ENCODE peak calls at places on chromosomes 2 and 18, in ten cellular contexts. One of them, this sample, is unnamed.

GRCh38 chr2:241601841-241602240 is 35.1 kb downstream of the THAP4 start:
- DNase-seq in T-helper 2 cell: no peak
- DNase-seq in progenitor cell of endocrine pancreas: no peak
- DNase-seq in MG63: no peak
- DNase-seq in DMS 273 treated with DMSO at 0.1 percent for 48 hours: no peak
- DNase-seq in NCI-H1436: no peak
- DNase-seq in stimulated activated CD4-positive, alpha-beta T cell treated with anti-CD3 and anti-CD28 coated beads, Interleukin-15, amount 100 ng/mL, for 1 hour: no peak
- DNase-seq in ELR: no peak
- DNase-seq in fibroblast of the aortic adventitia: no peak
- DNase-seq in T follicular helper cell: no peak
- DNase-seq in this sample: no peak

GRCh38 chr2:162327134-162327769 is 8.8 kb upstream of the IFIH1 start:
- DNase-seq in T follicular helper cell: no peak
- DNase-seq in fibroblast of the aortic adventitia: no peak
- DNase-seq in ELR: peak; percentile 26
- DNase-seq in progenitor cell of endocrine pancreas: no peak
- DNase-seq in MG63: no peak
- DNase-seq in DMS 273 treated with DMSO at 0.1 percent for 48 hours: no peak
- DNase-seq in stimulated activated CD4-positive, alpha-beta T cell treated with anti-CD3 and anti-CD28 coated beads, Interleukin-15, amount 100 ng/mL, for 1 hour: no peak
- DNase-seq in NCI-H1436: no peak
- DNase-seq in T-helper 2 cell: no peak
- DNase-seq in this sample: no peak

GRCh38 chr2:193114827-193115226 is 920.1 kb upstream of the TMEFF2 start:
- DNase-seq in T follicular helper cell: no peak
- DNase-seq in fibroblast of the aortic adventitia: no peak
- DNase-seq in MG63: no peak
- DNase-seq in progenitor cell of endocrine pancreas: no peak
- DNase-seq in NCI-H1436: no peak
- DNase-seq in ELR: no peak
- DNase-seq in T-helper 2 cell: no peak
- DNase-seq in DMS 273 treated with DMSO at 0.1 percent for 48 hours: no peak
- DNase-seq in stimulated activated CD4-positive, alpha-beta T cell treated with anti-CD3 and anti-CD28 coated beads, Interleukin-15, amount 100 ng/mL, for 1 hour: no peak
- DNase-seq in this sample: no peak

GRCh38 chr2:103773884-103774283 is 1012.1 kb downstream of the TMEM182 start:
- DNase-seq in DMS 273 treated with DMSO at 0.1 percent for 48 hours: no peak
- DNase-seq in ELR: no peak
- DNase-seq in fibroblast of the aortic adventitia: no peak
- DNase-seq in NCI-H1436: no peak
- DNase-seq in progenitor cell of endocrine pancreas: no peak
- DNase-seq in T-helper 2 cell: no peak
- DNase-seq in MG63: no peak
- DNase-seq in T follicular helper cell: no peak
- DNase-seq in stimulated activated CD4-positive, alpha-beta T cell treated with anti-CD3 and anti-CD28 coated beads, Interleukin-15, amount 100 ng/mL, for 1 hour: no peak
- DNase-seq in this sample: no peak

GRCh38 chr2:33457588-33458247 is 18.7 kb upstream of the RASGRP3 start:
- DNase-seq in DMS 273 treated with DMSO at 0.1 percent for 48 hours: no peak
- DNase-seq in progenitor cell of endocrine pancreas: no peak
- DNase-seq in stimulated activated CD4-positive, alpha-beta T cell treated with anti-CD3 and anti-CD28 coated beads, Interleukin-15, amount 100 ng/mL, for 1 hour: no peak
- DNase-seq in ELR: no peak
- DNase-seq in fibroblast of the aortic adventitia: peak; percentile 77
- DNase-seq in T-helper 2 cell: no peak
- DNase-seq in NCI-H1436: no peak
- DNase-seq in T follicular helper cell: no peak
- DNase-seq in MG63: peak; percentile 5
- DNase-seq in this sample: no peak

GRCh38 chr18:52200891-52201663 is 138.9 kb upstream of the DCC start:
- DNase-seq in fibroblast of the aortic adventitia: no peak
- DNase-seq in T follicular helper cell: no peak
- DNase-seq in T-helper 2 cell: no peak
- DNase-seq in DMS 273 treated with DMSO at 0.1 percent for 48 hours: no peak
- DNase-seq in stimulated activated CD4-positive, alpha-beta T cell treated with anti-CD3 and anti-CD28 coated beads, Interleukin-15, amount 100 ng/mL, for 1 hour: no peak
- DNase-seq in MG63: no peak
- DNase-seq in ELR: no peak
- DNase-seq in progenitor cell of endocrine pancreas: no peak
- DNase-seq in NCI-H1436: no peak
- DNase-seq in this sample: no peak

GRCh38 chr2:195606179-195606578 is 50.8 kb upstream of the SLC39A10 start:
- DNase-seq in stimulated activated CD4-positive, alpha-beta T cell treated with anti-CD3 and anti-CD28 coated beads, Interleukin-15, amount 100 ng/mL, for 1 hour: no peak
- DNase-seq in progenitor cell of endocrine pancreas: no peak
- DNase-seq in DMS 273 treated with DMSO at 0.1 percent for 48 hours: no peak
- DNase-seq in fibroblast of the aortic adventitia: no peak
- DNase-seq in MG63: no peak
- DNase-seq in ELR: no peak
- DNase-seq in T-helper 2 cell: no peak
- DNase-seq in NCI-H1436: no peak
- DNase-seq in T follicular helper cell: no peak
- DNase-seq in this sample: no peak

GRCh38 chr2:239519081-239519920 is 118.5 kb upstream of the HDAC4 start:
- DNase-seq in ELR: no peak
- DNase-seq in fibroblast of the aortic adventitia: no peak
- DNase-seq in DMS 273 treated with DMSO at 0.1 percent for 48 hours: peak; percentile 39
- DNase-seq in NCI-H1436: no peak
- DNase-seq in progenitor cell of endocrine pancreas: no peak
- DNase-seq in T follicular helper cell: no peak
- DNase-seq in T-helper 2 cell: no peak
- DNase-seq in MG63: no peak
- DNase-seq in stimulated activated CD4-positive, alpha-beta T cell treated with anti-CD3 and anti-CD28 coated beads, Interleukin-15, amount 100 ng/mL, for 1 hour: no peak
- DNase-seq in this sample: no peak

GRCh38 chr18:7512326-7512725 is 54.8 kb upstream of the PTPRM start:
- DNase-seq in NCI-H1436: no peak
- DNase-seq in progenitor cell of endocrine pancreas: no peak
- DNase-seq in T follicular helper cell: no peak
- DNase-seq in DMS 273 treated with DMSO at 0.1 percent for 48 hours: no peak
- DNase-seq in T-helper 2 cell: no peak
- DNase-seq in fibroblast of the aortic adventitia: peak; percentile 4
- DNase-seq in ELR: no peak
- DNase-seq in stimulated activated CD4-positive, alpha-beta T cell treated with anti-CD3 and anti-CD28 coated beads, Interleukin-15, amount 100 ng/mL, for 1 hour: no peak
- DNase-seq in MG63: peak; percentile 31
- DNase-seq in this sample: no peak

This sample was measured in ureter.